ENCODE peak calls at places on chromosomes 16 and 17, in four cellular contexts. G, H, J and X are unnamed samples.

GRCh38 chr17:77391668-77392375 is 251.1 kb downstream of the SEC14L1 start:
- DNase-seq in G (no peak), H (peak; percentile 83), J (no peak), X (no peak)

GRCh38 chr17:65774787-65775186 is 213.3 kb upstream of the AXIN2 start:
- DNase-seq in G (no peak), H (no peak), J (no peak), X (no peak)

GRCh38 chr16:75258807-75259141 is 7.3 kb upstream of the BCAR1 start:
- DNase-seq in G (no peak), H (no peak), J (no peak), X (no peak)

GRCh38 chr17:31398381-31399275 is 7.2 kb downstream of the RAB11FIP4 start:
- DNase-seq in G (no peak), H (no peak), J (no peak), X (no peak)

GRCh38 chr16:86974120-86974519 is 343.1 kb downstream of the C16orf95 start:
- DNase-seq in G (no peak), H (no peak), J (no peak), X (no peak)

GRCh38 chr16:11067266-11067665 is 122.9 kb downstream of the CLEC16A start:
- DNase-seq in G (no peak), H (no peak), J (no peak), X (no peak)

GRCh38 chr17:59853168-59853918 is 39.4 kb downstream of the TUBD1 start:
- DNase-seq in G (peak; percentile 28), H (peak; percentile 81), J (peak; percentile 53), X (peak; percentile 29)

GRCh38 chr16:65500007-65500406 is 378.1 kb upstream of the CDH11 start:
- DNase-seq in G (no peak), H (no peak), J (no peak), X (no peak)

GRCh38 chr16:51062039-51062438 is 89.0 kb downstream of the SALL1 start:
- DNase-seq in G (no peak), H (no peak), J (no peak), X (no peak)

GRCh38 chr16:67016681-67017450 is 12.1 kb upstream of the CBFB start:
- DNase-seq in G (no peak), H (no peak), J (no peak), X (no peak)

GRCh38 chr17:76537578-76538280 is at the start of gene CYGB:
- DNase-seq in G (no peak), H (no peak), J (no peak), X (no peak)

GRCh38 chr16:20883554-20884239 is 16.5 kb downstream of the DCUN1D3 start:
- DNase-seq in G (no peak), H (no peak), J (no peak), X (peak; percentile 39)

GRCh38 chr16:28090646-28091377 is 27.3 kb upstream of the GSG1L start:
- DNase-seq in G (peak; percentile 54), H (no peak), J (no peak), X (no peak)

GRCh38 chr16:2031081-2031577 is 4.4 kb downstream of the NHERF2 start:
- DNase-seq in G (no peak), H (no peak), J (no peak), X (no peak)

GRCh38 chr17:78908426-78908825 is 5.4 kb upstream of the CEP295NL start:
- DNase-seq in G (no peak), H (no peak), J (no peak), X (no peak)